ENCODE peak calls at places on chromosomes 12 and 14, in nine cellular contexts. K is fibroblast of lung, A is right lobe of liver, C is hepatocyte, Y is thoracic aorta, G is endothelial cell of umbilical vein, P is Peyer's patch, U is mammary epithelial cell, S is stomach. B is an unnamed sample.

GRCh38 chr12:124737040-124737419 is 126.6 kb downstream of the SCARB1 start:
- DNase-seq in U (no peak), C (no peak), Y (no peak), K (peak; percentile 39), G (no peak), S (no peak), A (no peak), P (no peak), B (no peak)

GRCh38 chr14:86510503-86510902 is 980.6 kb downstream of the FLRT2 start:
- DNase-seq in C (no peak), P (no peak), U (no peak), K (peak; percentile 45), G (no peak), A (no peak), S (no peak), Y (no peak), B (no peak)

GRCh38 chr12:122309564-122310121 is 43.3 kb upstream of the VPS33A start:
- DNase-seq in U (no peak), P (no peak), G (no peak), S (no peak), A (no peak), Y (no peak), K (no peak), C (no peak), B (no peak)

GRCh38 chr12:48542300-48542928 is 17.0 kb downstream of the OR8S1 start:
- DNase-seq in U (peak; percentile 42), S (peak; percentile 53), P (no peak), K (peak; percentile 27), Y (no peak), A (peak; percentile 48), C (peak; percentile 25), G (peak; percentile 41), B (peak; percentile 71)

GRCh38 chr12:72271741-72272661 is at the start of gene TRHDE:
- DNase-seq in U (peak; percentile 64), P (no peak), C (peak; percentile 71), Y (no peak), G (peak; percentile 7), A (peak; percentile 32), K (peak; percentile 71), S (no peak), B (peak; percentile 79)

GRCh38 chr12:116717466-116718457 is 20.1 kb downstream of the SPRING1 start:
- DNase-seq in S (no peak), C (no peak), K (peak; percentile 77), A (no peak), Y (no peak), G (no peak), U (no peak), P (no peak), B (no peak)

GRCh38 chr12:129753596-129753995 is 150.2 kb downstream of the TMEM132D start:
- DNase-seq in S (no peak), U (no peak), G (no peak), Y (no peak), P (no peak), K (no peak), A (no peak), C (no peak), B (no peak)

GRCh38 chr12:14942532-14942931 is 4.2 kb upstream of the ERP27 start:
- DNase-seq in U (no peak), Y (no peak), G (no peak), S (no peak), C (no peak), P (no peak), A (no peak), K (no peak), B (no peak)

GRCh38 chr14:68779761-68780323 is 13.0 kb downstream of the ZFP36L1 start:
- DNase-seq in P (no peak), U (peak; percentile 64), A (no peak), K (peak; percentile 88), S (peak; percentile 25), G (peak; percentile 55), C (peak; percentile 87), Y (no peak), B (no peak)

GRCh38 chr14:63986789-63987533 is 134.2 kb downstream of the SYNE2 start:
- DNase-seq in U (peak; percentile 89), A (no peak), S (no peak), P (no peak), K (peak; percentile 74), G (no peak), C (peak; percentile 30), Y (no peak), B (no peak)

GRCh38 chr12:117790198-117790597 is 178.6 kb downstream of the KSR2 start:
- DNase-seq in C (no peak), P (no peak), A (no peak), G (no peak), K (no peak), Y (no peak), U (no peak), S (no peak), B (no peak)

GRCh38 chr12:42588308-42588836 is 1.2 kb downstream of the PRICKLE1 start:
- DNase-seq in S (no peak), U (peak; percentile 23), C (peak; percentile 37), G (peak; percentile 48), Y (no peak), K (peak; percentile 36), A (no peak), P (no peak), B (no peak)

GRCh38 chr12:96513166-96513565 is 23.8 kb downstream of the CFAP54 start:
- DNase-seq in G (no peak), A (no peak), U (peak; percentile 40), K (no peak), C (no peak), Y (no peak), S (no peak), P (no peak), B (no peak)

GRCh38 chr12:22334696-22335290 is at the start of gene ST8SIA1:
- DNase-seq in C (peak; percentile 49), G (no peak), S (peak; percentile 33), K (peak; percentile 38), U (peak; percentile 34), A (peak; percentile 26), Y (no peak), P (peak; percentile 55), B (peak; percentile 70)

GRCh38 chr14:64232095-64232830 is 61.9 kb downstream of the ESR2 start:
- DNase-seq in S (no peak), P (no peak), K (peak; percentile 98), Y (no peak), A (no peak), C (no peak), G (peak; percentile 95), U (peak; percentile 52), B (no peak)

GRCh38 chr14:99069946-99070345 is 202.1 kb downstream of the BCL11B start:
- DNase-seq in Y (no peak), S (no peak), C (no peak), U (no peak), G (no peak), P (no peak), K (no peak), A (no peak), B (no peak)

GRCh38 chr12:56634242-56634836 is 4.2 kb upstream of the BAZ2A start:
- DNase-seq in P (peak; percentile 46), K (no peak), A (peak; percentile 67), G (peak; percentile 23), Y (no peak), C (peak; percentile 87), S (peak; percentile 77), U (peak; percentile 82), B (peak; percentile 86)

DNA sequence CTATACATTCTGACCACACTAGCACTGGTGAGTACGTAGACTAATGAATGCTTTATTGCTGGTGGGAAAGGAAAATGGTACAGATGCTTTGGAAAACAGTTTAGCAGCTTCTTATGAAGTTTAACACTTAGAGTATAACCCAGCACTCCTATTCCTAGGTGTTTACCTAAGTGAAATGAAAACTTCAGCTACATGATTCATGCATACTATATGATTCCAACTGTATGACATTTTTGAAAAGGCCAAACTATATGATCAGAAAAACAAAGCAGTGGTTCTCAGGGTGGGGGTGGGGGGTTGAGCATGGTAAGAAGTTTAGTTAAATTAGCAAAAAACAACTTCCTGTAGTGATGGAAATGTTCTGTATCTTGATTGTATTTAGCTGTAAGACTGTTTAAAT is 22.1 kb upstream of the ARID4A start:
- DNase-seq in S (no peak), U (no peak), A (no peak), Y (no peak), P (no peak), K (no peak), C (no peak), G (no peak), B (no peak)
- H3K4me1 ChIP-seq in S (peaks cover 7% of the 10 kb centered on the region), U (peaks cover 4% of the 10 kb centered on the region), A (no peaks in the 10 kb centered on the region), Y (peaks cover 32% of the 10 kb centered on the region), P (no peaks in the 10 kb centered on the region), K (no peaks in the 10 kb centered on the region), C (peaks cover 5% of the 10 kb centered on the region), G (peaks cover 7% of the 10 kb centered on the region), B (peaks cover 42% of the 10 kb centered on the region)

DNA sequence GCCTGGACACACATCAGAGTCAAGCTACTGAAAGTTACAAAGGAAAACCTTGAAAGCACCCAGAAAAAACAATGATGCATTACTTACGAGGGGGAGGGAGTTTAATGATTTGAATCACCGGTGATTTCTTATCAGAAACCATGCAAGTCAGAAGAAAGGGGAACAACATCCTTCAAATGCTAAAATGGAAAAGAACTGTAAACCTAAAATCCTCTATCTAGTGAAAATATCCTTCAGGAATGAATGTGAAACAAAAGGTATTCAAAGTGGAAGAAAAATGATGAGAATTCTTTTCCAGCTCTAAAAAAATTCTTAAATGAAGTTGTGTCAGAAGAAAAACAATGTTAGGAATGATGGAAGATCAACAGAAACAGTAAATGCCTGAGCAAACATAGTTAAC is 16.8 kb downstream of the SCAF11 start:
- DNase-seq in C (no peak), G (peak; percentile 80), S (no peak), P (no peak), U (no peak), Y (no peak), K (no peak), A (no peak), B (no peak)
- H3K9me3 ChIP-seq in C (no peaks in the 10 kb centered on the region), G (no peaks in the 10 kb centered on the region), S (no peaks in the 10 kb centered on the region), P (no peaks in the 10 kb centered on the region), U (no peaks in the 10 kb centered on the region), Y (no peaks in the 10 kb centered on the region), K (no peaks in the 10 kb centered on the region), A (no peaks in the 10 kb centered on the region), B (no peaks in the 10 kb centered on the region)

DNA sequence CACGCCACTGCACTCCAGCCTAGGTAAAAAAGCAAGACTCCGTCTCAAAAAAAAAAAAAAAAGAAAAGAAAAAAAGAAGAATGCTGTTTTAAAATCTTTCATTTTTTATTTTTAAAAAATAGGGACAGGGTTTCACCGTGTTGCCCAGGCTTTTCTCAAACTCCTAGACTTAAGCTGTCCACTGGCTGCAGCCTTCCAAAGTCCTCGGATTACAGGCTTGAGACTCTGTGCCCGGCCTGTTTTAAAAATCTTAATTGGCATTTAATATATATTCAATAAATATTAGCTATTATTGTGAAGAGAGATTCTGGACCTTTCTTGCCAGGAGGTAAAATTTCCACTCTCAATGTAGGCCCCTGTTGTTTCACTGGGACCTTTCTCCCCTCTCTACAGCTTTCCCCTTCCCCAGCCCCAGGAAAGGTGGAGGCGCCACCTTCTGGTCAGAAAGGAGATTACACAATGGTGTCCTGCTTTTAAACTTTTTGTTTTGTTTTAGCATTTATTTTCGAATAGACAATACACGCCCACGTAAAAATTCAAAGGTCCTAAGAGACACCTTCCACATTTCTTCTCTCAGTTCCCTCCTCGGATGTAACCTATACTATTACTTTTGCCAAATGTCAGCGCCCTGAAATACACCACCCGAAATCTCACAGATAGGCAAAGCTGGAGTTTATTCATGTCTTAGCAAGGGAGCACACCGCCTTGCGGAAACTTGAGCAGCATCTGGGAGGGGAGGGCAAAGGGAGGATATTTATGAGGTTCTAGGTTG is 23.8 kb upstream of the PHC1 start:
- DNase-seq in K (peak; percentile 50), C (peak; percentile 74), U (peak; percentile 17), P (peak; percentile 42), A (peak; percentile 35), S (peak; percentile 51), Y (no peak), G (peak; percentile 77), B (no peak)
- H3K4me3 ChIP-seq in K (peak overlapping the region; percentile 61), C (peak overlapping the region; percentile 86), U (peak overlapping the region; percentile 69), P (peak overlapping the region; percentile 11), A (peak overlapping the region; percentile 43), S (peak overlapping the region; percentile 48), Y (peak overlapping the region; percentile 80), G (peak overlapping the region; percentile 42), B (peak overlapping the region; percentile 54)

GRCh38 chr14:55587847-55588246 is 7.8 kb downstream of the KTN1 start:
- DNase-seq in S (no peak), A (no peak), G (no peak), U (no peak), Y (no peak), C (no peak), P (no peak), K (no peak), B (no peak)
- H3K4me1 ChIP-seq in S (peaks cover 42% of the 10 kb centered on the region), A (no peaks in the 10 kb centered on the region), G (peaks cover 12% of the 10 kb centered on the region), U (peaks cover 33% of the 10 kb centered on the region), Y (peaks cover 30% of the 10 kb centered on the region), C (peaks cover 35% of the 10 kb centered on the region), P (peaks cover 8% of the 10 kb centered on the region), K (peaks cover 13% of the 10 kb centered on the region), B (peaks cover 41% of the 10 kb centered on the region)